ENCODE peak calls at places on chromosomes 3 and 15, in four cellular contexts. One of them, this sample, is unnamed.

GRCh38 chr3:25289663-25290062 is 138.4 kb upstream of the RARB start:
- DNase-seq in GM12878: no peak
- DNase-seq in cardiac fibroblast: no peak
- DNase-seq in fibroblast of the aortic adventitia: no peak
- DNase-seq in this sample: no peak

GRCh38 chr15:63332367-63333078 is 49.1 kb downstream of the CA12 start:
- DNase-seq in fibroblast of the aortic adventitia: peak; percentile 85
- DNase-seq in cardiac fibroblast: peak; percentile 97
- DNase-seq in GM12878: no peak
- DNase-seq in this sample: peak; percentile 85

GRCh38 chr15:90619468-90619867 is 89.7 kb downstream of the CRTC3 start:
- DNase-seq in fibroblast of the aortic adventitia: no peak
- DNase-seq in GM12878: no peak
- DNase-seq in cardiac fibroblast: no peak
- DNase-seq in this sample: no peak

GRCh38 chr15:66151809-66152208 is 101.7 kb downstream of the MEGF11 start:
- DNase-seq in GM12878: no peak
- DNase-seq in fibroblast of the aortic adventitia: no peak
- DNase-seq in cardiac fibroblast: no peak
- DNase-seq in this sample: no peak

GRCh38 chr15:35522061-35522460 is 23.9 kb downstream of the DPH6 start:
- DNase-seq in fibroblast of the aortic adventitia: peak; percentile 11
- DNase-seq in GM12878: no peak
- DNase-seq in cardiac fibroblast: no peak
- DNase-seq in this sample: no peak

GRCh38 chr3:114606336-114606735 is 312.5 kb downstream of the TIGIT start:
- DNase-seq in fibroblast of the aortic adventitia: no peak
- DNase-seq in GM12878: no peak
- DNase-seq in cardiac fibroblast: no peak
- DNase-seq in this sample: no peak

GRCh38 chr3:147008886-147009285 is 397.5 kb downstream of the ZIC4 start:
- DNase-seq in cardiac fibroblast: peak; percentile 23
- DNase-seq in GM12878: no peak
- DNase-seq in fibroblast of the aortic adventitia: peak; percentile 69
- DNase-seq in this sample: peak; percentile 96

GRCh38 chr3:72872183-72872582 is 15.7 kb upstream of the GXYLT2 start:
- DNase-seq in GM12878: no peak
- DNase-seq in fibroblast of the aortic adventitia: peak; percentile 79
- DNase-seq in cardiac fibroblast: peak; percentile 55
- DNase-seq in this sample: peak; percentile 93

GRCh38 chr3:135623558-135623957 is 342.0 kb upstream of the PPP2R3A start:
- DNase-seq in fibroblast of the aortic adventitia: no peak
- DNase-seq in GM12878: no peak
- DNase-seq in cardiac fibroblast: no peak
- DNase-seq in this sample: no peak

GRCh38 chr3:65955792-65956477 is 82.8 kb downstream of the MAGI1 start:
- DNase-seq in GM12878: no peak
- DNase-seq in fibroblast of the aortic adventitia: peak; percentile 60
- DNase-seq in cardiac fibroblast: peak; percentile 72
- DNase-seq in this sample: peak; percentile 57

GRCh38 chr3:8561365-8561764 is 59.7 kb downstream of the LMCD1 start:
- DNase-seq in GM12878: no peak
- DNase-seq in fibroblast of the aortic adventitia: peak; percentile 93
- DNase-seq in cardiac fibroblast: peak; percentile 73
- DNase-seq in this sample: no peak

GRCh38 chr3:142929890-142930289 is 33.6 kb downstream of the PAQR9 start:
- DNase-seq in GM12878: no peak
- DNase-seq in fibroblast of the aortic adventitia: no peak
- DNase-seq in cardiac fibroblast: no peak
- DNase-seq in this sample: no peak

GRCh38 chr3:132629928-132630327 is 29.7 kb downstream of the ACAD11 start:
- DNase-seq in GM12878: no peak
- DNase-seq in fibroblast of the aortic adventitia: peak; percentile 64
- DNase-seq in cardiac fibroblast: peak; percentile 80
- DNase-seq in this sample: peak; percentile 71

GRCh38 chr3:128649264-128649663 is 1.4 kb downstream of the RPN1 start:
- DNase-seq in cardiac fibroblast: peak; percentile 10
- DNase-seq in GM12878: no peak
- DNase-seq in fibroblast of the aortic adventitia: peak; percentile 9
- DNase-seq in this sample: no peak

GRCh38 chr15:70956196-70956595 is 63.6 kb downstream of the LRRC49 start:
- DNase-seq in cardiac fibroblast: peak; percentile 22
- DNase-seq in fibroblast of the aortic adventitia: peak; percentile 54
- DNase-seq in GM12878: no peak
- DNase-seq in this sample: peak; percentile 9

GRCh38 chr15:72685925-72686794 is at the start of the genes BBS4 and HIGD2B:
- DNase-seq in cardiac fibroblast: peak; percentile 87
- DNase-seq in fibroblast of the aortic adventitia: peak; percentile 81
- DNase-seq in GM12878: peak; percentile 70
- DNase-seq in this sample: peak; percentile 83

GRCh38 chr3:112900088-112900487 is 53.4 kb upstream of the CD200R1L start:
- DNase-seq in GM12878: no peak
- DNase-seq in fibroblast of the aortic adventitia: peak; percentile 30
- DNase-seq in cardiac fibroblast: no peak
- DNase-seq in this sample: no peak

GRCh38 chr15:74159773-74160172 is 13.7 kb upstream of the ISLR start:
- DNase-seq in fibroblast of the aortic adventitia: no peak
- DNase-seq in cardiac fibroblast: no peak
- DNase-seq in GM12878: no peak
- DNase-seq in this sample: no peak

GRCh38 chr3:177633671-177634207 is 436.5 kb upstream of the TBL1XR1 start:
- DNase-seq in fibroblast of the aortic adventitia: peak; percentile 53
- DNase-seq in GM12878: no peak
- DNase-seq in cardiac fibroblast: peak; percentile 88
- DNase-seq in this sample: peak; percentile 81

GRCh38 chr15:92492556-92492955 is 98.9 kb downstream of the ST8SIA2 start:
- DNase-seq in cardiac fibroblast: no peak
- DNase-seq in fibroblast of the aortic adventitia: no peak
- DNase-seq in GM12878: no peak
- DNase-seq in this sample: no peak

GRCh38 chr3:189488241-189488767 is 142.9 kb upstream of the TP63 start:
- DNase-seq in GM12878: no peak
- DNase-seq in cardiac fibroblast: peak; percentile 76
- DNase-seq in fibroblast of the aortic adventitia: peak; percentile 57
- DNase-seq in this sample: peak; percentile 38

GRCh38 chr3:151171145-151171544 is 31.9 kb downstream of the GPR171 start:
- DNase-seq in GM12878: no peak
- DNase-seq in cardiac fibroblast: no peak
- DNase-seq in fibroblast of the aortic adventitia: no peak
- DNase-seq in this sample: no peak

GRCh38 chr15:57364282-57365007 is 11.9 kb upstream of the CGNL1 start:
- DNase-seq in GM12878: no peak
- DNase-seq in cardiac fibroblast: no peak
- DNase-seq in fibroblast of the aortic adventitia: peak; percentile 34
- DNase-seq in this sample: no peak

GRCh38 chr15:57477736-57478522 is 101.6 kb downstream of the CGNL1 start:
- DNase-seq in fibroblast of the aortic adventitia: no peak
- DNase-seq in GM12878: peak; percentile 45
- DNase-seq in cardiac fibroblast: no peak
- DNase-seq in this sample: no peak

GRCh38 chr3:157373783-157374182 is 62.9 kb upstream of the PTX3 start:
- DNase-seq in GM12878: no peak
- DNase-seq in cardiac fibroblast: no peak
- DNase-seq in fibroblast of the aortic adventitia: peak; percentile 80
- DNase-seq in this sample: peak; percentile 86

GRCh38 chr15:30896211-30896606 is 7.5 kb upstream of the FAN1 start:
- DNase-seq in GM12878: no peak
- DNase-seq in fibroblast of the aortic adventitia: no peak
- DNase-seq in cardiac fibroblast: no peak
- DNase-seq in this sample: no peak

GRCh38 chr3:100125539-100125938 is 11.2 kb upstream of the FILIP1L start:
- DNase-seq in GM12878: no peak
- DNase-seq in cardiac fibroblast: no peak
- DNase-seq in fibroblast of the aortic adventitia: no peak
- DNase-seq in this sample: no peak

GRCh38 chr3:17686613-17687012 is 55.8 kb downstream of the TBC1D5 start:
- DNase-seq in fibroblast of the aortic adventitia: peak; percentile 26
- DNase-seq in GM12878: no peak
- DNase-seq in cardiac fibroblast: peak; percentile 51
- DNase-seq in this sample: peak; percentile 24

GRCh38 chr15:41621200-41622193 is 38.7 kb upstream of the MGA start:
- DNase-seq in GM12878: peak; percentile 28
- DNase-seq in cardiac fibroblast: peak; percentile 77
- DNase-seq in fibroblast of the aortic adventitia: peak; percentile 77
- DNase-seq in this sample: peak; percentile 73

GRCh38 chr15:22942306-22942855 is 37.8 kb downstream of the CYFIP1 start:
- DNase-seq in GM12878: no peak
- DNase-seq in fibroblast of the aortic adventitia: no peak
- DNase-seq in cardiac fibroblast: no peak
- DNase-seq in this sample: no peak

GRCh38 chr15:72515591-72516389 is 41.7 kb downstream of the ARIH1 start:
- DNase-seq in GM12878: no peak
- DNase-seq in fibroblast of the aortic adventitia: peak; percentile 25
- DNase-seq in cardiac fibroblast: peak; percentile 35
- DNase-seq in this sample: peak; percentile 67

GRCh38 chr15:94930441-94930840 is 699.1 kb downstream of the MCTP2 start:
- DNase-seq in GM12878: no peak
- DNase-seq in cardiac fibroblast: no peak
- DNase-seq in fibroblast of the aortic adventitia: no peak
- DNase-seq in this sample: no peak

GRCh38 chr3:13013595-13013993 is 59.6 kb downstream of the IQSEC1 start:
- DNase-seq in cardiac fibroblast: no peak
- DNase-seq in GM12878: no peak
- DNase-seq in fibroblast of the aortic adventitia: no peak
- DNase-seq in this sample: no peak

GRCh38 chr3:129829640-129830039 is 63.9 kb downstream of the TMCC1 start:
- DNase-seq in GM12878: no peak
- DNase-seq in fibroblast of the aortic adventitia: peak; percentile 94
- DNase-seq in cardiac fibroblast: peak; percentile 95
- DNase-seq in this sample: peak; percentile 97

GRCh38 chr3:25962255-25962654 is 172.4 kb downstream of the OXSM start:
- DNase-seq in cardiac fibroblast: no peak
- DNase-seq in fibroblast of the aortic adventitia: no peak
- DNase-seq in GM12878: no peak
- DNase-seq in this sample: no peak

GRCh38 chr15:29671308-29671981 is 150.8 kb downstream of the TJP1 start:
- DNase-seq in GM12878: no peak
- DNase-seq in fibroblast of the aortic adventitia: peak; percentile 86
- DNase-seq in cardiac fibroblast: peak; percentile 94
- DNase-seq in this sample: peak; percentile 47

GRCh38 chr3:83946554-83946953 is 1012.2 kb upstream of the CADM2 start:
- DNase-seq in GM12878: no peak
- DNase-seq in cardiac fibroblast: no peak
- DNase-seq in fibroblast of the aortic adventitia: no peak
- DNase-seq in this sample: no peak

GRCh38 chr15:78951841-78952238 is 7.0 kb upstream of the CTSH start:
- DNase-seq in fibroblast of the aortic adventitia: peak; percentile 50
- DNase-seq in cardiac fibroblast: peak; percentile 27
- DNase-seq in GM12878: no peak
- DNase-seq in this sample: no peak

DNA sequence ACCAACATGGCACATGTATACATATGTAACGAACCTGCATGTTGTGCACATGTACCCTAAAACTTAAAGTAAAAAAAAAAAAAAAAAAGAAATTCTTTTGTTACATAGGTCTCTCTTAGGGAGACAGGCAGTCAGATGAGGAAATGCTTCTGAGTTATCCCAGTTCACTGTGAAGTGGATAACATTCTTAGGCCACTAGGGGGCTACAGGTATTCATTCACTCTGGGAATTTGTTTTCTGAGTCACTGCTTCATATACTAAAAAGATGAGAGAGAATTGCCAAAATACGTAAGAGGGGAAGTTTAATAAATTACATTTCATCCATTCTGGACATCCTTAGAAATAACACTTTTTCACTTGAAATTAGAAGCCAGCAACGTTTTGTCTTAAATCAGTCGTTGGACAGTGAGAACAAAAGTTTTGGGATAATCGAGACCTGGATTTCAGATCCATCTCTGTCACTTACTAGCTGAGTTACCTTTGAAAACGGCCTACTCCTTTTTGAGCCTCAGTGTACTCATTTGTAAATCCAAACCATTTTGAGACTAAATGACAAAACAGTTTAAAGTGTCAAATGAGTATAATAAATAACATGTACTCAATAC is 738.4 kb upstream of the ALCAM start:
- DNase-seq in cardiac fibroblast: peak; percentile 82
- DNase-seq in GM12878: no peak
- DNase-seq in fibroblast of the aortic adventitia: peak; percentile 78
- DNase-seq in this sample: peak; percentile 63
- TF ChIP-seq CTCF in cardiac fibroblast: peak; percentile 69
- TF ChIP-seq CTCF in GM12878: peak; percentile 41
- TF ChIP-seq CTCF in fibroblast of the aortic adventitia: peak; percentile 73
- TF ChIP-seq CTCF in this sample: peak; percentile 79

GRCh38 chr15:40328176-40328575 is 4.7 kb downstream of the INAFM2 start:
- DNase-seq in GM12878: no peak
- DNase-seq in cardiac fibroblast: peak; percentile 74
- DNase-seq in fibroblast of the aortic adventitia: peak; percentile 34
- DNase-seq in this sample: peak; percentile 81
- TF ChIP-seq CTCF in GM12878: no peak
- TF ChIP-seq CTCF in cardiac fibroblast: no peak
- TF ChIP-seq CTCF in fibroblast of the aortic adventitia: no peak
- TF ChIP-seq CTCF in this sample: no peak

GRCh38 chr15:27808182-27808581 is 290.9 kb downstream of the OCA2 start:
- DNase-seq in GM12878: no peak
- DNase-seq in cardiac fibroblast: no peak
- DNase-seq in fibroblast of the aortic adventitia: no peak
- DNase-seq in this sample: no peak
- TF ChIP-seq CTCF in GM12878: no peak
- TF ChIP-seq CTCF in cardiac fibroblast: no peak
- TF ChIP-seq CTCF in fibroblast of the aortic adventitia: no peak
- TF ChIP-seq CTCF in this sample: no peak

GRCh38 chr3:165210132-165210531 is 13.9 kb upstream of the SLITRK3 start:
- DNase-seq in GM12878: no peak
- DNase-seq in fibroblast of the aortic adventitia: no peak
- DNase-seq in cardiac fibroblast: no peak
- DNase-seq in this sample: no peak
- TF ChIP-seq CTCF in GM12878: no peak
- TF ChIP-seq CTCF in fibroblast of the aortic adventitia: peak; percentile 41
- TF ChIP-seq CTCF in cardiac fibroblast: peak; percentile 15
- TF ChIP-seq CTCF in this sample: peak; percentile 22

GRCh38 chr15:89088605-89089315 is 504 bp downstream of the ABHD2 start:
- DNase-seq in cardiac fibroblast: peak; percentile 43
- DNase-seq in fibroblast of the aortic adventitia: no peak
- DNase-seq in GM12878: no peak
- DNase-seq in this sample: no peak

GRCh38 chr15:89089316-89090230 is 1.3 kb downstream of the ABHD2 start:
- DNase-seq in fibroblast of the aortic adventitia: no peak
- DNase-seq in GM12878: no peak
- DNase-seq in cardiac fibroblast: no peak
- DNase-seq in this sample: no peak

GRCh38 chr15:89093509-89093908 is 5.3 kb downstream of the ABHD2 start:
- DNase-seq in GM12878: no peak
- DNase-seq in fibroblast of the aortic adventitia: no peak
- DNase-seq in cardiac fibroblast: no peak
- DNase-seq in this sample: no peak

GRCh38 chr15:89091667-89092220 is 3.5 kb downstream of the ABHD2 start:
- DNase-seq in GM12878: no peak
- DNase-seq in cardiac fibroblast: no peak
- DNase-seq in fibroblast of the aortic adventitia: no peak
- DNase-seq in this sample: no peak

GRCh38 chr15:89090791-89091666 is 2.8 kb downstream of the ABHD2 start:
- DNase-seq in fibroblast of the aortic adventitia: peak; percentile 84
- DNase-seq in GM12878: no peak
- DNase-seq in cardiac fibroblast: peak; percentile 85
- DNase-seq in this sample: peak; percentile 72
- TF ChIP-seq CTCF in fibroblast of the aortic adventitia: no peak
- TF ChIP-seq CTCF in GM12878: peak; percentile 13
- TF ChIP-seq CTCF in cardiac fibroblast: no peak
- TF ChIP-seq CTCF in this sample: peak; percentile 25